ENCODE peak calls at places on chromosome 18, in four cellular contexts. D, E, I and P are unnamed samples.

GRCh38 chr18:65435529-65435928 is 315.3 kb upstream of the CDH7 start:
- DNase-seq in D (no peak), I (no peak), E (no peak), P (no peak)

GRCh38 chr18:68763082-68763481 is 34.8 kb upstream of the CCDC102B start:
- DNase-seq in E (no peak), D (no peak), I (no peak), P (no peak)

GRCh38 chr18:70280007-70280925 is 8.6 kb upstream of the SOCS6 start:
- DNase-seq in D (no peak), E (no peak), I (no peak), P (no peak)

GRCh38 chr18:55280515-55280914 is 307.5 kb downstream of the TCF4 start:
- DNase-seq in I (no peak), E (no peak), D (no peak), P (no peak)

GRCh38 chr18:28404721-28405120 is 227.8 kb upstream of the CDH2 start:
- DNase-seq in E (no peak), D (no peak), I (no peak), P (no peak)

GRCh38 chr18:63162271-63163014 is 157.1 kb downstream of the BCL2 start:
- DNase-seq in D (no peak), E (no peak), I (peak; percentile 61), P (no peak)

GRCh38 chr18:79784965-79785770 is 12.6 kb upstream of the KCNG2 start:
- DNase-seq in D (no peak), I (peak; percentile 41), E (no peak), P (no peak)

GRCh38 chr18:70030728-70031127 is 83.1 kb upstream of the CD226 start:
- DNase-seq in D (no peak), I (no peak), E (no peak), P (no peak)

GRCh38 chr18:79873449-79874110 is 75.8 kb downstream of the KCNG2 start:
- DNase-seq in I (no peak), D (no peak), E (no peak), P (no peak)

GRCh38 chr18:9157806-9158205 is 21.2 kb downstream of the ANKRD12 start:
- DNase-seq in E (no peak), I (no peak), D (no peak), P (no peak)

GRCh38 chr18:63951302-63951705 is 2.2 kb downstream of the HMSD start:
- DNase-seq in E (no peak), D (no peak), I (no peak), P (no peak)

GRCh38 chr18:22346968-22347611 is 70.6 kb downstream of the CTAGE1 start:
- DNase-seq in E (no peak), I (peak; percentile 78), D (peak; percentile 89), P (peak; percentile 84)

GRCh38 chr18:272650-273049 is 4.8 kb upstream of the THOC1 start:
- DNase-seq in D (no peak), I (no peak), E (no peak), P (no peak)

GRCh38 chr18:74806700-74807416 is 209.2 kb downstream of the ZNF407 start:
- DNase-seq in D (no peak), E (no peak), I (no peak), P (peak; percentile 35)

GRCh38 chr18:79058007-79058406 is 11.2 kb upstream of the ATP9B start:
- DNase-seq in D (no peak), E (no peak), I (no peak), P (no peak)

GRCh38 chr18:31516432-31516831 is 18.5 kb downstream of the DSG2 start:
- DNase-seq in I (no peak), E (no peak), D (no peak), P (no peak)

GRCh38 chr18:51361130-51361860 is 163.8 kb upstream of the MEX3C start:
- DNase-seq in I (no peak), E (no peak), D (peak; percentile 34), P (peak; percentile 56)

GRCh38 chr18:35933982-35934381 is 38.5 kb upstream of the RMP24 start:
- DNase-seq in E (no peak), I (no peak), D (no peak), P (no peak)

GRCh38 chr18:74197705-74198341 is 49.5 kb downstream of the TIMM21 start:
- DNase-seq in D (no peak), I (peak; percentile 73), E (no peak), P (no peak)

GRCh38 chr18:41121116-41121826 is 833.8 kb upstream of the PIK3C3 start:
- DNase-seq in I (no peak), E (no peak), D (no peak), P (no peak)

GRCh38 chr18:36688020-36688965 is 140.5 kb downstream of the TPGS2 start:
- DNase-seq in E (peak; percentile 25), D (peak; percentile 50), I (no peak), P (peak; percentile 82)

GRCh38 chr18:55473078-55473477 is 114.9 kb downstream of the TCF4 start:
- DNase-seq in D (no peak), E (no peak), I (no peak), P (no peak)

GRCh38 chr18:9743200-9744016 is 35.3 kb downstream of the RAB31 start:
- DNase-seq in E (no peak), D (peak; percentile 36), I (no peak), P (peak; percentile 49)

GRCh38 chr18:48913723-48914122 is 37.0 kb downstream of the SMAD7 start:
- DNase-seq in E (no peak), D (peak; percentile 15), I (no peak), P (no peak)

GRCh38 chr18:59900222-59901128 is 679 bp downstream of the PMAIP1 start:
- DNase-seq in E (no peak), I (peak; percentile 55), D (peak; percentile 27), P (peak; percentile 66)

GRCh38 chr18:74412106-74412880 is 44.8 kb downstream of the DIPK1C start:
- DNase-seq in E (peak; percentile 81), D (no peak), I (no peak), P (no peak)

GRCh38 chr18:3726241-3726951 is 276.4 kb downstream of the TGIF1 start:
- DNase-seq in I (no peak), E (no peak), D (no peak), P (no peak)